ENCODE peak calls at places on chromosomes 3 and 15, in four cellular contexts. A is cardiac fibroblast; M is stimulated activated CD4-positive, alpha-beta T cell treated with anti-CD3 and anti-CD28 coated beads, Interleukin-2, amount 100 ng/mL, for 48 hours; J is ELR. P is an unnamed sample.

GRCh38 chr15:45414215-45414885 is 36.0 kb upstream of the GATM start:
- DNase-seq in A (peak), M (no peak), J (no peak), P (no peak)

GRCh38 chr3:141386080-141386594 is 17.8 kb downstream of the ZBTB38 start:
- DNase-seq in M (no peak), A (no peak), J (no peak), P (no peak)

GRCh38 chr3:147757919-147758318 is 348.8 kb downstream of the ZIC1 start:
- DNase-seq in M (no peak), A (no peak), J (no peak), P (no peak)

GRCh38 chr15:29774900-29775299 is 47.4 kb downstream of the TJP1 start:
- DNase-seq in A (peak), J (peak), M (no peak), P (no peak)

GRCh38 chr3:194132465-194133358 is 3.2 kb upstream of the HES1 start:
- DNase-seq in A (no peak), M (no peak), J (peak), P (no peak)

GRCh38 chr3:48851407-48851806 is 3.7 kb upstream of the PRKAR2A start:
- DNase-seq in J (peak), M (no peak), A (peak), P (no peak)

GRCh38 chr3:72347819-72348319 is 500.4 kb downstream of the SHQ1 start:
- DNase-seq in A (peak), J (peak), M (peak), P (no peak)

GRCh38 chr15:65982941-65983340 is 113.7 kb downstream of the RAB11A start:
- DNase-seq in M (no peak), J (no peak), A (no peak), P (no peak)

GRCh38 chr15:32657941-32658340 is 16.4 kb downstream of the SCG5 start:
- DNase-seq in M (no peak), J (no peak), A (no peak), P (no peak)

GRCh38 chr15:22956257-22956979 is 23.8 kb downstream of the CYFIP1 start:
- DNase-seq in A (peak), J (no peak), M (no peak), P (no peak)

GRCh38 chr15:62612183-62612733 is 430.3 kb upstream of the TPM1 start:
- DNase-seq in M (no peak), A (no peak), J (no peak), P (no peak)

GRCh38 chr3:194741916-194742315 is 56.2 kb downstream of the FAM43A start:
- DNase-seq in M (no peak), A (no peak), J (no peak), P (no peak)

GRCh38 chr15:94263341-94264273 is 32.2 kb downstream of the MCTP2 start:
- DNase-seq in M (no peak), J (no peak), A (peak), P (no peak)

GRCh38 chr15:91853501-91853967 is at the start of gene SLCO3A1:
- DNase-seq in M (peak), J (peak), A (peak), P (peak)

GRCh38 chr3:50163572-50163971 is 8.4 kb downstream of the SEMA3F start:
- DNase-seq in M (no peak), A (no peak), J (no peak), P (no peak)

GRCh38 chr3:143060906-143061305 is 58.7 kb upstream of the CHST2 start:
- DNase-seq in M (no peak), J (no peak), A (no peak), P (no peak)

GRCh38 chr3:65636326-65636725 is 402.4 kb downstream of the MAGI1 start:
- DNase-seq in M (no peak), J (no peak), A (no peak), P (no peak)

GRCh38 chr3:133283958-133284807 is 115.7 kb upstream of the BFSP2 start:
- DNase-seq in A (no peak), J (peak), M (no peak), P (no peak)

GRCh38 chr3:56787784-56788256 is 13.9 kb downstream of the ARHGEF3 start:
- DNase-seq in M (no peak), A (no peak), J (no peak), P (peak)

GRCh38 chr15:25892126-25892525 is 29.0 kb upstream of the ATP10A start:
- DNase-seq in M (no peak), A (peak), J (no peak), P (no peak)